ENCODE peak calls at places on chromosomes 5 and 9, in four cellular contexts. O is fibroblast of lung, X is fibroblast of mammary gland, B is A549. C is an unnamed sample.
A peak's percentile ranks its signal among the peaks of the same experiment; 100 is the strongest.

GRCh38 chr9:7963026-7963425 is 163.4 kb upstream of the DMAC1 start:
- DNase-seq in O (peak; percentile 4), X (peak; percentile 14), B (no peak), C (no peak)

GRCh38 chr5:166834246-166834645 is 1457.2 kb upstream of the WWC1 start:
- DNase-seq in O (no peak), X (peak; percentile 9), B (no peak), C (peak; percentile 17)

GRCh38 chr5:93279292-93279974 is 301.6 kb downstream of the NR2F1-AS1 start:
- DNase-seq in O (peak; percentile 24), X (peak; percentile 6), B (no peak), C (no peak)

GRCh38 chr5:60356716-60357115 is 343.2 kb downstream of the DEPDC1B start:
- DNase-seq in O (no peak), X (no peak), B (no peak), C (no peak)

GRCh38 chr9:84239341-84239740 is 101.2 kb downstream of the SLC28A3 start:
- DNase-seq in O (peak; percentile 71), X (peak; percentile 31), B (no peak), C (peak; percentile 57)

GRCh38 chr9:135070198-135070951 is 17.1 kb upstream of the OLFM1 start:
- DNase-seq in O (no peak), X (no peak), B (no peak), C (no peak)

GRCh38 chr5:78611161-78611605 is 37.4 kb downstream of the LHFPL2 start:
- DNase-seq in O (peak; percentile 47), X (no peak), B (no peak), C (no peak)

GRCh38 chr5:27318701-27319100 is 280.3 kb upstream of the CDH9 start:
- DNase-seq in O (peak; percentile 35), X (peak; percentile 62), B (no peak), C (no peak)

GRCh38 chr5:17186271-17186670 is 31.2 kb upstream of the BASP1 start:
- DNase-seq in O (no peak), X (no peak), B (no peak), C (no peak)

GRCh38 chr5:153777681-153778080 is 261.0 kb downstream of the FAM114A2 start:
- DNase-seq in O (no peak), X (no peak), B (no peak), C (no peak)

GRCh38 chr5:110086658-110087388 is 397.1 kb downstream of the MAN2A1 start:
- DNase-seq in O (peak; percentile 96), X (peak; percentile 100), B (no peak), C (peak; percentile 99)

GRCh38 chr5:72433520-72433919 is 73.7 kb downstream of the ZNF366 start:
- DNase-seq in O (peak; percentile 37), X (peak; percentile 49), B (no peak), C (no peak)

GRCh38 chr9:89920901-89921300 is 316.1 kb downstream of the GADD45G start:
- DNase-seq in O (no peak), X (no peak), B (no peak), C (no peak)

GRCh38 chr9:126702501-126703329 is 89.0 kb downstream of the LMX1B start:
- DNase-seq in O (no peak), X (no peak), B (peak; percentile 50), C (no peak)

GRCh38 chr5:18972244-18972643 is 1015.8 kb downstream of the CDH18 start:
- DNase-seq in O (no peak), X (no peak), B (no peak), C (no peak)

GRCh38 chr5:32767948-32768427 is 56.9 kb downstream of the NPR3 start:
- DNase-seq in O (peak; percentile 86), X (peak; percentile 99), B (peak; percentile 96), C (peak; percentile 98)

GRCh38 chr9:18489861-18490260 is 15.9 kb downstream of the ADAMTSL1 start:
- DNase-seq in O (peak; percentile 88), X (peak; percentile 87), B (no peak), C (peak; percentile 51)

GRCh38 chr9:132538071-132538470 is 44.3 kb upstream of the BARHL1 start:
- DNase-seq in O (no peak), X (no peak), B (no peak), C (no peak)

GRCh38 chr5:133387091-133387490 is 225.2 kb downstream of the FSTL4 start:
- DNase-seq in O (no peak), X (no peak), B (no peak), C (no peak)

GRCh38 chr9:113012492-113012891 is 500 bp upstream of the ZNF883 start:
- DNase-seq in O (no peak), X (no peak), B (no peak), C (no peak)
- H3K4me3 ChIP-seq in O (no peak overlapping the region), X (peak overlapping the region; percentile 54), B (peak overlapping the region; percentile 45), C (peak overlapping the region; percentile 52)

DNA sequence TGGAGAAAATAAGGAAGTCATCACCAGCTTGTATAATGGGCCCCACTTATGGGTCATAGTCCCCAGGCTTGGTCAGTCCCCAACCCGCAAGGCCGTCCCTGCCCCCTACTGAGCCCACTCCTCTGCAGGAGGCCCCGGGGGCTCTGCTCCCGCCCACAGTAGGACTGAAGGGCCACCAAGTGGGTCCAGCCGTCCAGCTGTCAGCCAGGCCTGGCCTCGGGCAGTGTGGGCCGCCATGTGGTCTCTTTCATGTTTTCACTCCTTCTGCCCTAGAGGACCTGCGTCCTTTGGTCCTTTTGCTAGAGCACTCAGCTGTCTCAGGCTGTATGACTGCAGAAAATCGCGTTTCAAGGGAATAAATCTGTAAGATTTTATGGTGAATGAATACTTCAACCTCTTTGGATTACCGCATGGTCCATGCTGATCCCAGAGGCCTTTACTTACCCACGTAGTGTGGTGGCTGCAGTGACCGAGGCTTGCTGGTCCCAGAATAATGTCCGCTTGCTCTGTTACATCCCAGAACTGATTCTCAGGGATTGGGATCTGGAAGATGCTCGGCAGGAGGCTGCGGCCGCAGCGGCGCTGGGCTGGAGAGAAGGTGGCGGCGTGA is 105.8 kb upstream of the FAM120A start:
- DNase-seq in O (no peak), X (no peak), B (no peak), C (no peak)
- H3K4me3 ChIP-seq in O (no peak overlapping the region), X (no peak overlapping the region), B (no peak overlapping the region), C (peak overlapping the region; percentile 32)

GRCh38 chr9:14690986-14691730 is 2.1 kb downstream of the ZDHHC21 start:
- DNase-seq in O (peak; percentile 23), X (no peak), B (no peak), C (no peak)
- H3K4me3 ChIP-seq in O (no peak overlapping the region), X (no peak overlapping the region), B (no peak overlapping the region), C (no peak overlapping the region)

DNA sequence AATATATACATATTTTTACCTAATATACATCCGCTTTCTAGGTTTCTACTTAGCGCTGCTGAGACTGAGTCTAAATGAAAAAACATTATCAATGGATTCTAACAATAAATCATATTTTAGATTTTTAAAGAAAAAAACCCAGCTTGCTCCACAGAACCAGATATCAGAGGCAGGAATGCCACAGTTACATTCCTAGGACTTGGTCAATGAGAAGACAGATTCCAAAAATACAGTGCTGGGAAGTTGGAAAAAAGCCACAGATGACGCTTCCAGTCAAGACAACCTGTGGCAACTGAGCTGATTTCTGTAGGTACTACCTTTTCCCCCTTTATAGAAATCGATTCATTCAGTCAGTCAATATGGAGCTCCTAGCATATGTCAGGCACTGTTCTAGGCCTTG is 589 bp upstream of the CCDC112 start:
- DNase-seq in O (peak; percentile 56), X (peak; percentile 20), B (no peak), C (no peak)
- H3K4me3 ChIP-seq in O (no peak overlapping the region), X (peak overlapping the region; percentile 30), B (peak overlapping the region; percentile 34), C (peak overlapping the region; percentile 19)

GRCh38 chr5:124734574-124735168 is 11.8 kb downstream of the ZNF608 start:
- DNase-seq in O (no peak), X (no peak), B (no peak), C (no peak)
- H3K4me3 ChIP-seq in O (no peak overlapping the region), X (peak overlapping the region; percentile 23), B (no peak overlapping the region), C (peak overlapping the region; percentile 24)

GRCh38 chr5:67164856-67165523 is 31.6 kb downstream of the CD180 start:
- DNase-seq in O (no peak), X (no peak), B (no peak), C (no peak)
- H3K4me3 ChIP-seq in O (no peak overlapping the region), X (no peak overlapping the region), B (no peak overlapping the region), C (no peak overlapping the region)

GRCh38 chr9:71250626-71251025 is 129.2 kb upstream of the TRPM3 start:
- DNase-seq in O (no peak), X (no peak), B (no peak), C (no peak)
- H3K4me3 ChIP-seq in O (no peak overlapping the region), X (no peak overlapping the region), B (no peak overlapping the region), C (no peak overlapping the region)

GRCh38 chr5:54646285-54647101 is 128.9 kb downstream of the SNX18 start:
- DNase-seq in O (peak; percentile 83), X (peak; percentile 68), B (no peak), C (peak; percentile 69)
- H3K4me3 ChIP-seq in O (peak overlapping the region; percentile 21), X (no peak overlapping the region), B (no peak overlapping the region), C (no peak overlapping the region)

DNA sequence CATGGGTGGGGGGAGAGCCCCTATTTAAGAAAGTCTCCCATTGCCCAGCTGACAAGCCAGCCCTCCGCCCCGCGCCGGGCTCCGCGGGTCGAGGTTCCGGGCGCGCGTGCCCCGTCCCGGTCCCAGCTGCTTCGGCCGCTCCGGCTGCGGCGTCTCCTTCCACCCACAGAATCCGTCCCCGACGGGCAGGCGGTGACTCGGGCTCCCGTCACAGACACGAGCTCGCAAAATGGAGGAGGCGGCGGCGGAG is 204 bp downstream of the NR3C1 start:
- DNase-seq in O (no peak), X (no peak), B (no peak), C (no peak)
- H3K4me3 ChIP-seq in O (peak overlapping the region; percentile 89), X (peak overlapping the region; percentile 88), B (peak overlapping the region; percentile 86), C (peak overlapping the region; percentile 82)